ENCODE peak calls at places on chromosomes 2 and 18, in six cellular contexts. One of them, this sample, is unnamed.

GRCh38 chr2:181813963-181814565 is 77.5 kb upstream of the ITPRID2 start:
- DNase-seq in stimulated activated CD8-positive, alpha-beta memory T cell treated with anti-CD3 and anti-CD28 coated beads, Interleukin-15, amount 100 ng/mL, for 24 hours: no peak
- DNase-seq in stimulated activated naive CD8-positive, alpha-beta T cell treated with anti-CD3 and anti-CD28 coated beads, Interleukin-15, Interleukin-2, amounts not matched to agents 100 U/mL and 50 U/mL, for 24 hours: no peak
- DNase-seq in NCI-H146: no peak
- DNase-seq in HFF-Myc: peak; percentile 40
- DNase-seq in EH: peak; percentile 90
- DNase-seq in this sample: peak; percentile 4

GRCh38 chr2:55391615-55392242 is 27.9 kb downstream of the CCDC88A start:
- DNase-seq in stimulated activated CD8-positive, alpha-beta memory T cell treated with anti-CD3 and anti-CD28 coated beads, Interleukin-15, amount 100 ng/mL, for 24 hours: no peak
- DNase-seq in stimulated activated naive CD8-positive, alpha-beta T cell treated with anti-CD3 and anti-CD28 coated beads, Interleukin-15, Interleukin-2, amounts not matched to agents 100 U/mL and 50 U/mL, for 24 hours: no peak
- DNase-seq in NCI-H146: no peak
- DNase-seq in HFF-Myc: no peak
- DNase-seq in EH: no peak
- DNase-seq in this sample: no peak

GRCh38 chr2:98775146-98775988 is 44.4 kb upstream of the MGAT4A start:
- DNase-seq in stimulated activated CD8-positive, alpha-beta memory T cell treated with anti-CD3 and anti-CD28 coated beads, Interleukin-15, amount 100 ng/mL, for 24 hours: no peak
- DNase-seq in stimulated activated naive CD8-positive, alpha-beta T cell treated with anti-CD3 and anti-CD28 coated beads, Interleukin-15, Interleukin-2, amounts not matched to agents 100 U/mL and 50 U/mL, for 24 hours: no peak
- DNase-seq in NCI-H146: no peak
- DNase-seq in HFF-Myc: no peak
- DNase-seq in EH: no peak
- DNase-seq in this sample: no peak

GRCh38 chr2:171227066-171227782 is 66.5 kb upstream of the TLK1 start:
- DNase-seq in stimulated activated CD8-positive, alpha-beta memory T cell treated with anti-CD3 and anti-CD28 coated beads, Interleukin-15, amount 100 ng/mL, for 24 hours: no peak
- DNase-seq in stimulated activated naive CD8-positive, alpha-beta T cell treated with anti-CD3 and anti-CD28 coated beads, Interleukin-15, Interleukin-2, amounts not matched to agents 100 U/mL and 50 U/mL, for 24 hours: no peak
- DNase-seq in NCI-H146: no peak
- DNase-seq in HFF-Myc: no peak
- DNase-seq in EH: peak; percentile 38
- DNase-seq in this sample: no peak

GRCh38 chr18:11975721-11976120 is 5.6 kb upstream of the IMPA2 start:
- DNase-seq in stimulated activated CD8-positive, alpha-beta memory T cell treated with anti-CD3 and anti-CD28 coated beads, Interleukin-15, amount 100 ng/mL, for 24 hours: no peak
- DNase-seq in stimulated activated naive CD8-positive, alpha-beta T cell treated with anti-CD3 and anti-CD28 coated beads, Interleukin-15, Interleukin-2, amounts not matched to agents 100 U/mL and 50 U/mL, for 24 hours: no peak
- DNase-seq in NCI-H146: no peak
- DNase-seq in HFF-Myc: no peak
- DNase-seq in EH: no peak
- DNase-seq in this sample: no peak

GRCh38 chr2:54424555-54425163 is 31.5 kb upstream of the SPTBN1 start:
- DNase-seq in stimulated activated CD8-positive, alpha-beta memory T cell treated with anti-CD3 and anti-CD28 coated beads, Interleukin-15, amount 100 ng/mL, for 24 hours: no peak
- DNase-seq in stimulated activated naive CD8-positive, alpha-beta T cell treated with anti-CD3 and anti-CD28 coated beads, Interleukin-15, Interleukin-2, amounts not matched to agents 100 U/mL and 50 U/mL, for 24 hours: no peak
- DNase-seq in NCI-H146: no peak
- DNase-seq in HFF-Myc: no peak
- DNase-seq in EH: no peak
- DNase-seq in this sample: no peak

GRCh38 chr18:54873884-54874255 is 45.6 kb downstream of the RAB27B start:
- DNase-seq in stimulated activated CD8-positive, alpha-beta memory T cell treated with anti-CD3 and anti-CD28 coated beads, Interleukin-15, amount 100 ng/mL, for 24 hours: no peak
- DNase-seq in stimulated activated naive CD8-positive, alpha-beta T cell treated with anti-CD3 and anti-CD28 coated beads, Interleukin-15, Interleukin-2, amounts not matched to agents 100 U/mL and 50 U/mL, for 24 hours: no peak
- DNase-seq in NCI-H146: no peak
- DNase-seq in HFF-Myc: no peak
- DNase-seq in EH: no peak
- DNase-seq in this sample: no peak

GRCh38 chr2:233758849-233759248 is 1.2 kb upstream of the UGT1A1 start:
- DNase-seq in stimulated activated CD8-positive, alpha-beta memory T cell treated with anti-CD3 and anti-CD28 coated beads, Interleukin-15, amount 100 ng/mL, for 24 hours: no peak
- DNase-seq in stimulated activated naive CD8-positive, alpha-beta T cell treated with anti-CD3 and anti-CD28 coated beads, Interleukin-15, Interleukin-2, amounts not matched to agents 100 U/mL and 50 U/mL, for 24 hours: no peak
- DNase-seq in NCI-H146: no peak
- DNase-seq in HFF-Myc: no peak
- DNase-seq in EH: peak; percentile 6
- DNase-seq in this sample: no peak

GRCh38 chr2:8679827-8680731 is 1.8 kb upstream of the ID2 start:
- DNase-seq in stimulated activated CD8-positive, alpha-beta memory T cell treated with anti-CD3 and anti-CD28 coated beads, Interleukin-15, amount 100 ng/mL, for 24 hours: no peak
- DNase-seq in stimulated activated naive CD8-positive, alpha-beta T cell treated with anti-CD3 and anti-CD28 coated beads, Interleukin-15, Interleukin-2, amounts not matched to agents 100 U/mL and 50 U/mL, for 24 hours: no peak
- DNase-seq in NCI-H146: peak; percentile 88
- DNase-seq in HFF-Myc: no peak
- DNase-seq in EH: peak; percentile 80
- DNase-seq in this sample: no peak

GRCh38 chr18:4125939-4126250 is 329.2 kb downstream of the DLGAP1 start:
- DNase-seq in stimulated activated CD8-positive, alpha-beta memory T cell treated with anti-CD3 and anti-CD28 coated beads, Interleukin-15, amount 100 ng/mL, for 24 hours: no peak
- DNase-seq in stimulated activated naive CD8-positive, alpha-beta T cell treated with anti-CD3 and anti-CD28 coated beads, Interleukin-15, Interleukin-2, amounts not matched to agents 100 U/mL and 50 U/mL, for 24 hours: no peak
- DNase-seq in NCI-H146: no peak
- DNase-seq in HFF-Myc: no peak
- DNase-seq in EH: no peak
- DNase-seq in this sample: no peak

GRCh38 chr2:235149240-235149641 is 197.4 kb downstream of the SH3BP4 start:
- DNase-seq in stimulated activated CD8-positive, alpha-beta memory T cell treated with anti-CD3 and anti-CD28 coated beads, Interleukin-15, amount 100 ng/mL, for 24 hours: no peak
- DNase-seq in stimulated activated naive CD8-positive, alpha-beta T cell treated with anti-CD3 and anti-CD28 coated beads, Interleukin-15, Interleukin-2, amounts not matched to agents 100 U/mL and 50 U/mL, for 24 hours: no peak
- DNase-seq in NCI-H146: no peak
- DNase-seq in HFF-Myc: no peak
- DNase-seq in EH: no peak
- DNase-seq in this sample: no peak

GRCh38 chr2:27705851-27706622 is 42.3 kb downstream of the SLC4A1AP start:
- DNase-seq in stimulated activated CD8-positive, alpha-beta memory T cell treated with anti-CD3 and anti-CD28 coated beads, Interleukin-15, amount 100 ng/mL, for 24 hours: no peak
- DNase-seq in stimulated activated naive CD8-positive, alpha-beta T cell treated with anti-CD3 and anti-CD28 coated beads, Interleukin-15, Interleukin-2, amounts not matched to agents 100 U/mL and 50 U/mL, for 24 hours: no peak
- DNase-seq in NCI-H146: peak; percentile 66
- DNase-seq in HFF-Myc: peak; percentile 88
- DNase-seq in EH: peak; percentile 98
- DNase-seq in this sample: no peak

GRCh38 chr2:54809814-54810213 is 86.4 kb downstream of the EML6 start:
- DNase-seq in stimulated activated CD8-positive, alpha-beta memory T cell treated with anti-CD3 and anti-CD28 coated beads, Interleukin-15, amount 100 ng/mL, for 24 hours: no peak
- DNase-seq in stimulated activated naive CD8-positive, alpha-beta T cell treated with anti-CD3 and anti-CD28 coated beads, Interleukin-15, Interleukin-2, amounts not matched to agents 100 U/mL and 50 U/mL, for 24 hours: no peak
- DNase-seq in NCI-H146: no peak
- DNase-seq in HFF-Myc: no peak
- DNase-seq in EH: peak; percentile 36
- DNase-seq in this sample: no peak

GRCh38 chr2:50551018-50551726 is 480.8 kb downstream of the NRXN1 start:
- DNase-seq in stimulated activated CD8-positive, alpha-beta memory T cell treated with anti-CD3 and anti-CD28 coated beads, Interleukin-15, amount 100 ng/mL, for 24 hours: no peak
- DNase-seq in stimulated activated naive CD8-positive, alpha-beta T cell treated with anti-CD3 and anti-CD28 coated beads, Interleukin-15, Interleukin-2, amounts not matched to agents 100 U/mL and 50 U/mL, for 24 hours: no peak
- DNase-seq in NCI-H146: no peak
- DNase-seq in HFF-Myc: no peak
- DNase-seq in EH: no peak
- DNase-seq in this sample: no peak

GRCh38 chr2:200506679-200507078 is 3.2 kb downstream of the KCTD18 start:
- DNase-seq in stimulated activated CD8-positive, alpha-beta memory T cell treated with anti-CD3 and anti-CD28 coated beads, Interleukin-15, amount 100 ng/mL, for 24 hours: no peak
- DNase-seq in stimulated activated naive CD8-positive, alpha-beta T cell treated with anti-CD3 and anti-CD28 coated beads, Interleukin-15, Interleukin-2, amounts not matched to agents 100 U/mL and 50 U/mL, for 24 hours: no peak
- DNase-seq in NCI-H146: peak; percentile 67
- DNase-seq in HFF-Myc: no peak
- DNase-seq in EH: no peak
- DNase-seq in this sample: no peak

GRCh38 chr2:158232476-158232875 is 130.8 kb downstream of the UPP2 start:
- DNase-seq in stimulated activated CD8-positive, alpha-beta memory T cell treated with anti-CD3 and anti-CD28 coated beads, Interleukin-15, amount 100 ng/mL, for 24 hours: no peak
- DNase-seq in stimulated activated naive CD8-positive, alpha-beta T cell treated with anti-CD3 and anti-CD28 coated beads, Interleukin-15, Interleukin-2, amounts not matched to agents 100 U/mL and 50 U/mL, for 24 hours: no peak
- DNase-seq in NCI-H146: no peak
- DNase-seq in HFF-Myc: no peak
- DNase-seq in EH: peak; percentile 20
- DNase-seq in this sample: no peak

GRCh38 chr18:26488417-26489009 is 59.8 kb downstream of the KCTD1 start:
- DNase-seq in stimulated activated CD8-positive, alpha-beta memory T cell treated with anti-CD3 and anti-CD28 coated beads, Interleukin-15, amount 100 ng/mL, for 24 hours: no peak
- DNase-seq in stimulated activated naive CD8-positive, alpha-beta T cell treated with anti-CD3 and anti-CD28 coated beads, Interleukin-15, Interleukin-2, amounts not matched to agents 100 U/mL and 50 U/mL, for 24 hours: no peak
- DNase-seq in NCI-H146: peak; percentile 20
- DNase-seq in HFF-Myc: no peak
- DNase-seq in EH: no peak
- DNase-seq in this sample: no peak

GRCh38 chr2:208224802-208225201 is 30.1 kb downstream of the IDH1 start:
- DNase-seq in stimulated activated CD8-positive, alpha-beta memory T cell treated with anti-CD3 and anti-CD28 coated beads, Interleukin-15, amount 100 ng/mL, for 24 hours: no peak
- DNase-seq in stimulated activated naive CD8-positive, alpha-beta T cell treated with anti-CD3 and anti-CD28 coated beads, Interleukin-15, Interleukin-2, amounts not matched to agents 100 U/mL and 50 U/mL, for 24 hours: no peak
- DNase-seq in NCI-H146: no peak
- DNase-seq in HFF-Myc: no peak
- DNase-seq in EH: no peak
- DNase-seq in this sample: no peak

GRCh38 chr2:221791840-221792239 is 219.7 kb upstream of the EPHA4 start:
- DNase-seq in stimulated activated CD8-positive, alpha-beta memory T cell treated with anti-CD3 and anti-CD28 coated beads, Interleukin-15, amount 100 ng/mL, for 24 hours: no peak
- DNase-seq in stimulated activated naive CD8-positive, alpha-beta T cell treated with anti-CD3 and anti-CD28 coated beads, Interleukin-15, Interleukin-2, amounts not matched to agents 100 U/mL and 50 U/mL, for 24 hours: no peak
- DNase-seq in NCI-H146: no peak
- DNase-seq in HFF-Myc: no peak
- DNase-seq in EH: no peak
- DNase-seq in this sample: no peak

GRCh38 chr2:214019229-214019972 is 391.5 kb upstream of the VWC2L start:
- DNase-seq in stimulated activated CD8-positive, alpha-beta memory T cell treated with anti-CD3 and anti-CD28 coated beads, Interleukin-15, amount 100 ng/mL, for 24 hours: no peak
- DNase-seq in stimulated activated naive CD8-positive, alpha-beta T cell treated with anti-CD3 and anti-CD28 coated beads, Interleukin-15, Interleukin-2, amounts not matched to agents 100 U/mL and 50 U/mL, for 24 hours: no peak
- DNase-seq in NCI-H146: no peak
- DNase-seq in HFF-Myc: peak; percentile 87
- DNase-seq in EH: peak; percentile 99
- DNase-seq in this sample: no peak

GRCh38 chr2:241562269-241562891 is 3.8 kb downstream of the BOK start:
- DNase-seq in stimulated activated CD8-positive, alpha-beta memory T cell treated with anti-CD3 and anti-CD28 coated beads, Interleukin-15, amount 100 ng/mL, for 24 hours: no peak
- DNase-seq in stimulated activated naive CD8-positive, alpha-beta T cell treated with anti-CD3 and anti-CD28 coated beads, Interleukin-15, Interleukin-2, amounts not matched to agents 100 U/mL and 50 U/mL, for 24 hours: no peak
- DNase-seq in NCI-H146: no peak
- DNase-seq in HFF-Myc: no peak
- DNase-seq in EH: no peak
- DNase-seq in this sample: no peak

GRCh38 chr2:171318463-171318934 is 115.3 kb downstream of the METTL8 start:
- DNase-seq in stimulated activated CD8-positive, alpha-beta memory T cell treated with anti-CD3 and anti-CD28 coated beads, Interleukin-15, amount 100 ng/mL, for 24 hours: no peak
- DNase-seq in stimulated activated naive CD8-positive, alpha-beta T cell treated with anti-CD3 and anti-CD28 coated beads, Interleukin-15, Interleukin-2, amounts not matched to agents 100 U/mL and 50 U/mL, for 24 hours: no peak
- DNase-seq in NCI-H146: no peak
- DNase-seq in HFF-Myc: no peak
- DNase-seq in EH: peak; percentile 12
- DNase-seq in this sample: no peak

GRCh38 chr2:19864369-19864768 is 37.4 kb downstream of the TTC32 start:
- DNase-seq in stimulated activated CD8-positive, alpha-beta memory T cell treated with anti-CD3 and anti-CD28 coated beads, Interleukin-15, amount 100 ng/mL, for 24 hours: no peak
- DNase-seq in stimulated activated naive CD8-positive, alpha-beta T cell treated with anti-CD3 and anti-CD28 coated beads, Interleukin-15, Interleukin-2, amounts not matched to agents 100 U/mL and 50 U/mL, for 24 hours: no peak
- DNase-seq in NCI-H146: peak; percentile 78
- DNase-seq in HFF-Myc: no peak
- DNase-seq in EH: no peak
- DNase-seq in this sample: no peak

GRCh38 chr2:70935468-70936164 is at the start of gene ATP6V1B1:
- DNase-seq in stimulated activated CD8-positive, alpha-beta memory T cell treated with anti-CD3 and anti-CD28 coated beads, Interleukin-15, amount 100 ng/mL, for 24 hours: no peak
- DNase-seq in stimulated activated naive CD8-positive, alpha-beta T cell treated with anti-CD3 and anti-CD28 coated beads, Interleukin-15, Interleukin-2, amounts not matched to agents 100 U/mL and 50 U/mL, for 24 hours: no peak
- DNase-seq in NCI-H146: peak; percentile 83
- DNase-seq in HFF-Myc: no peak
- DNase-seq in EH: no peak
- DNase-seq in this sample: no peak

GRCh38 chr2:75506131-75506697 is 54.5 kb downstream of the EVA1A start:
- DNase-seq in stimulated activated CD8-positive, alpha-beta memory T cell treated with anti-CD3 and anti-CD28 coated beads, Interleukin-15, amount 100 ng/mL, for 24 hours: no peak
- DNase-seq in stimulated activated naive CD8-positive, alpha-beta T cell treated with anti-CD3 and anti-CD28 coated beads, Interleukin-15, Interleukin-2, amounts not matched to agents 100 U/mL and 50 U/mL, for 24 hours: no peak
- DNase-seq in NCI-H146: no peak
- DNase-seq in HFF-Myc: no peak
- DNase-seq in EH: peak; percentile 51
- DNase-seq in this sample: no peak

GRCh38 chr2:120748310-120748709 is 12.6 kb downstream of the GLI2 start:
- DNase-seq in stimulated activated CD8-positive, alpha-beta memory T cell treated with anti-CD3 and anti-CD28 coated beads, Interleukin-15, amount 100 ng/mL, for 24 hours: no peak
- DNase-seq in stimulated activated naive CD8-positive, alpha-beta T cell treated with anti-CD3 and anti-CD28 coated beads, Interleukin-15, Interleukin-2, amounts not matched to agents 100 U/mL and 50 U/mL, for 24 hours: no peak
- DNase-seq in NCI-H146: no peak
- DNase-seq in HFF-Myc: no peak
- DNase-seq in EH: no peak
- DNase-seq in this sample: no peak

GRCh38 chr18:68301436-68301835 is 413.5 kb downstream of the TMX3 start:
- DNase-seq in stimulated activated CD8-positive, alpha-beta memory T cell treated with anti-CD3 and anti-CD28 coated beads, Interleukin-15, amount 100 ng/mL, for 24 hours: no peak
- DNase-seq in stimulated activated naive CD8-positive, alpha-beta T cell treated with anti-CD3 and anti-CD28 coated beads, Interleukin-15, Interleukin-2, amounts not matched to agents 100 U/mL and 50 U/mL, for 24 hours: no peak
- DNase-seq in NCI-H146: no peak
- DNase-seq in HFF-Myc: no peak
- DNase-seq in EH: no peak
- DNase-seq in this sample: no peak

GRCh38 chr18:1018211-1018651 is 113.6 kb downstream of the ADCYAP1 start:
- DNase-seq in stimulated activated CD8-positive, alpha-beta memory T cell treated with anti-CD3 and anti-CD28 coated beads, Interleukin-15, amount 100 ng/mL, for 24 hours: no peak
- DNase-seq in stimulated activated naive CD8-positive, alpha-beta T cell treated with anti-CD3 and anti-CD28 coated beads, Interleukin-15, Interleukin-2, amounts not matched to agents 100 U/mL and 50 U/mL, for 24 hours: no peak
- DNase-seq in NCI-H146: peak; percentile 93
- DNase-seq in HFF-Myc: peak; percentile 72
- DNase-seq in EH: peak; percentile 71
- DNase-seq in this sample: no peak